ENCODE peak calls at places on chromosome 19, in nine cellular contexts. G is A549; N is fibroblast of lung; A is H9; U is CD4-positive, CD25-positive, alpha-beta regulatory T cell; Z is endodermal cell; S is left ventricle myocardium inferior; W is adrenal gland; F is ascending aorta. C is an unnamed sample.

GRCh38 chr19:48999481-49000325 is 6.0 kb downstream of the RUVBL2 start:
- DNase-seq in U (peak), A (peak), N (peak), W (peak), Z (peak), G (peak), F (no peak), S (peak), C (no peak)

GRCh38 chr19:16416996-16417395 is 54.8 kb downstream of the EPS15L1 start:
- DNase-seq in Z (no peak), W (no peak), U (no peak), S (no peak), N (no peak), F (no peak), A (no peak), G (no peak), C (no peak)

GRCh38 chr19:34017024-34017423 is 155.3 kb upstream of the LSM14A start:
- DNase-seq in N (no peak), W (no peak), F (no peak), U (no peak), A (no peak), S (no peak), G (no peak), Z (no peak), C (no peak)

GRCh38 chr19:55062735-55063491 is at the start of gene RDH13:
- DNase-seq in A (peak), F (peak), U (peak), Z (peak), G (peak), W (peak), N (peak), S (peak), C (peak)

GRCh38 chr19:57233207-57233606 is 2.4 kb downstream of the AURKC start:
- DNase-seq in A (no peak), Z (peak), G (no peak), N (no peak), W (no peak), S (no peak), F (no peak), U (no peak), C (no peak)

GRCh38 chr19:56126983-56127780 is 6.1 kb upstream of the ZNF787 start:
- DNase-seq in G (no peak), U (no peak), W (no peak), S (no peak), A (no peak), F (no peak), Z (peak), N (no peak), C (no peak)

GRCh38 chr19:9881720-9882119 is 46.6 kb downstream of the PIN1 start:
- DNase-seq in A (no peak), G (no peak), Z (no peak), F (no peak), W (no peak), U (no peak), N (no peak), S (no peak), C (no peak)

GRCh38 chr19:53275480-53275879 is 8.0 kb upstream of the VN1R4 start:
- DNase-seq in S (no peak), U (no peak), A (no peak), F (no peak), N (no peak), Z (no peak), W (no peak), G (no peak), C (no peak)

GRCh38 chr19:53847555-53847954 is 20.1 kb upstream of the MYADM start:
- DNase-seq in N (no peak), Z (no peak), S (no peak), F (no peak), G (no peak), U (no peak), A (no peak), W (no peak), C (no peak)

GRCh38 chr19:42469311-42470239 is 26.8 kb upstream of the CXCL17 start:
- DNase-seq in Z (no peak), W (peak), A (no peak), F (no peak), U (no peak), G (no peak), N (no peak), S (no peak), C (no peak)

GRCh38 chr19:37926711-37927110 is 19.7 kb downstream of the SIPA1L3 start:
- DNase-seq in S (no peak), Z (no peak), N (no peak), U (no peak), F (no peak), A (no peak), G (no peak), W (no peak), C (no peak)

GRCh38 chr19:47381653-47382279 is 32.7 kb downstream of the DHX34 start:
- DNase-seq in A (no peak), G (no peak), U (no peak), F (no peak), Z (no peak), W (no peak), N (no peak), S (no peak), C (no peak)

GRCh38 chr19:19514215-19514633 is 1.1 kb downstream of the TSSK6 start:
- DNase-seq in S (peak), G (no peak), W (peak), A (no peak), F (peak), Z (no peak), U (no peak), N (peak), C (no peak)

GRCh38 chr19:34851277-34851804 is 75.4 kb upstream of the ZNF30 start:
- DNase-seq in Z (peak), A (peak), U (no peak), W (no peak), F (no peak), N (no peak), G (no peak), S (no peak), C (no peak)

GRCh38 chr19:19866599-19867248 is 1.0 kb downstream of the ZNF253 start:
- DNase-seq in Z (peak), A (peak), W (peak), F (no peak), G (no peak), N (peak), S (no peak), U (peak), C (no peak)

GRCh38 chr19:19997656-19998268 is 41.5 kb downstream of the ZNF682 start:
- DNase-seq in S (peak), Z (peak), F (no peak), N (no peak), U (no peak), A (peak), W (peak), G (no peak), C (peak)

GRCh38 chr19:10835089-10835753 is 791 bp downstream of the TMED1 start:
- DNase-seq in Z (no peak), A (peak), W (peak), N (no peak), U (no peak), F (peak), G (peak), S (no peak), C (no peak)

GRCh38 chr19:57010541-57010940 is 109.2 kb upstream of the USP29 start:
- DNase-seq in W (no peak), N (no peak), U (no peak), A (no peak), G (no peak), F (no peak), Z (no peak), S (no peak), C (no peak)

GRCh38 chr19:42189133-42189532 is 28.3 kb downstream of the DEDD2 start:
- DNase-seq in U (no peak), N (no peak), F (no peak), A (no peak), W (no peak), S (no peak), Z (no peak), G (no peak), C (no peak)

GRCh38 chr19:2815191-2815614 is 4.5 kb upstream of the ZNF554 start:
- DNase-seq in G (no peak), W (no peak), Z (no peak), F (no peak), S (no peak), U (no peak), A (no peak), N (no peak), C (no peak)

GRCh38 chr19:19270749-19271571 is 2.1 kb downstream of the TM6SF2 start:
- DNase-seq in F (no peak), A (no peak), U (no peak), N (no peak), S (no peak), Z (no peak), G (no peak), W (no peak), C (no peak)

GRCh38 chr19:34120846-34121639 is 51.3 kb upstream of the LSM14A start:
- DNase-seq in S (no peak), N (peak), F (no peak), A (peak), U (peak), W (peak), G (peak), Z (peak), C (no peak)

GRCh38 chr19:16520986-16521624 is 21.1 kb downstream of the CHERP start:
- DNase-seq in Z (no peak), F (no peak), N (no peak), U (no peak), S (no peak), A (no peak), G (no peak), W (no peak), C (no peak)

GRCh38 chr19:42514449-42514848 is 13.8 kb downstream of the CEACAM1 start:
- DNase-seq in F (no peak), A (no peak), S (no peak), U (no peak), G (no peak), N (no peak), W (no peak), Z (no peak), C (no peak)

GRCh38 chr19:58547323-58548312 is 3.8 kb downstream of the TRIM28 start:
- DNase-seq in U (no peak), S (no peak), Z (no peak), W (no peak), A (no peak), N (no peak), F (peak), G (no peak), C (no peak)

GRCh38 chr19:5048727-5049553 is 80.0 kb downstream of the KDM4B start:
- DNase-seq in U (no peak), Z (no peak), F (peak), A (no peak), S (no peak), W (peak), G (peak), N (peak), C (no peak)

GRCh38 chr19:4284176-4284958 is 5.3 kb downstream of the SHD start:
- DNase-seq in S (no peak), U (no peak), W (no peak), F (no peak), N (no peak), A (peak), G (peak), Z (peak), C (no peak)

GRCh38 chr19:46759817-46760333 is 13.6 kb upstream of the STRN4 start:
- DNase-seq in Z (no peak), A (no peak), F (peak), U (no peak), G (no peak), N (peak), W (no peak), S (no peak), C (no peak)

DNA sequence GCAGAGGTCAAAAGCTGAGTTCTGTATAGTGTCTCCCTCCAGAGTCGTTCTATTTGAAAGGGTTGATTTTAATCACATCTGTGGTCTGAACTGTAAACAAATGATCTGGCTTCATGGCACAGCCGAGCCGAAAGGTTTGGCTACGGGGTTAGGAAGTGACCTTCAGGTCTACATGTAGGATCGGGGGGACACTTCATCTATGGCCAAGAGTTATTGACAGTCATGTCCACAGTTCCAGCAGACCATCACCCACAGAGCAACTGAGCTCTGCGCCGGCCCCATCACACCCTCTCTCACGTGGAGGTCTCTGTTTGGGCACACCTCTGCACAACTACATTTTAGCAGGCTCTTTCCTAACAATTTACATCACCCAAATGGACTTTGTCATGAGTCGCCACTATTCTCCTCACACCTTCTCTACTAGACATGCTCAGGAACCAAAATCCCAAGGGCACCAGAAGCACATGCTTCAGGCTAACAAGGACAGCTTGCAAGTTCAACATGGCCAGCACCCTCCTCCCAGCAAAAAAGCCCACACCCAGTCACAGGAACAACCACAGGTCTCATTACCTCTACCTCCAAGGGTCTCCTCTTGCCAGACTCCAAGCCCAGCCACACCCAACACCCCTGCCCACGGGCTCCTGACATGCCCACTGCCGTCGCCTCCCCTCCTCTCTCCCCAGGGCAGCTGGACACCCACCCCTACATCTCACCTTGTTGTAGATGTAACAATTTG is 36.1 kb upstream of the EPHX3 start:
- DNase-seq in S (no peak), G (no peak), F (no peak), Z (no peak), A (no peak), W (no peak), U (no peak), N (peak), C (no peak)
- H3K27ac ChIP-seq in S (no peak), G (no peak), F (peak), Z (peak), A (no peak), W (no peak), U (no peak), N (peak), C (no peak)

DNA sequence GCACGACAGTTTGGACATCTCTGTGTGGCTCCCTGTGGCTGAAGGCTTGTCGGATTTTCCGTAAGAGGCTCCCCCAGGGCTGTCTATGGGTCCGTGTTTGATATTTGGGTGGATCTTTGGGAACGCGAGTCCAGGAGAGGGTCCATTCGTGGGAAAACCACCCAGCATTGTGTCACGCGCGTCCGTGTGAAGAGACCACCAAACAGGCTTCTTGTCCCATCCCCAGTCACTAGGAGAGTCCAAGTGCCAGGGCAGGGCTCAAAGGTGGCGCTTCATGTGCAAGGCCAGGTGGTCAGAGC is 2.4 kb downstream of the KLF1 start:
- DNase-seq in Z (no peak), S (no peak), G (no peak), A (no peak), F (no peak), W (no peak), N (no peak), U (no peak), C (no peak)
- H3K27ac ChIP-seq in Z (no peak), S (no peak), G (no peak), A (peak), F (no peak), W (no peak), N (no peak), U (no peak), C (no peak)

GRCh38 chr19:1360126-1360817 is 23.4 kb upstream of the NDUFS7 start:
- DNase-seq in Z (peak), G (no peak), A (no peak), F (no peak), U (no peak), W (no peak), S (no peak), N (no peak), C (no peak)
- H3K27ac ChIP-seq in Z (peak), G (no peak), A (no peak), F (peak), U (no peak), W (peak), S (peak), N (peak), C (peak)

DNA sequence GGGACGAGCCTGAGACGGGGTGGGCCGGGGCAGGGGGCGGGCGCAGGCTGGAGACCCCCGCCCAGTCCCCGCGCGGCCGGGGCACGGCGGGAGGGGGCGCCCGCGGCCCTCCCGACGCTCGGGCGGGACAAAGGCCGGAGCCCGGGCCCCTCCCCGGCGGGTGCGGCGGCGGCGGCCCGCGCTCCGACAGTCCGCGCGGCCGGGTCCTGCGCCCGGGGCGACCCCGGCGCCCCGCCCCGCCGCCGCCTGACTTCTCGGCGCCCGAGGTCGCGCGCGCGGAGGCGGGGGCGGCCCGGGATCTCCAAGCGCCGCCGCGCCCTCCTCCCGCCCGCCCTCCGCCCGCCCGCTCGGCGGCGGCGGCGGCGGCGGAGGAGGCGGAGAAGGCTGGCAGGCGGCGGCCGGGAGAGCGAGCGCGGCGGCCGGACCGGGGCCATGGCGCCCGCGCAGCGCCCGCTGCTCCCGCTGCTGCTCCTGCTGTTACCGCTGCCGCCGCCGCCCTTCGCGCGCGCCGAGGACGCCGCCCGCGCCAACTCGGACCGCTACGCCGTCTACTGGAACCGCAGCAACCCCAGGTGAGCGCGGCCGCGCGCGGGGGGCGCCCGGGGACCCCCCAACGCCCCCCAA is at the start of gene EFNA2:
- DNase-seq in A (no peak), W (no peak), S (no peak), Z (no peak), F (no peak), U (no peak), G (no peak), N (no peak), C (no peak)
- H3K27ac ChIP-seq in A (no peak), W (no peak), S (no peak), Z (no peak), F (no peak), U (no peak), G (peak), N (no peak), C (no peak)

GRCh38 chr19:35899547-35900214 is 659 bp downstream of the NFKBID start:
- DNase-seq in U (peak), S (peak), A (peak), W (peak), Z (peak), F (peak), G (peak), N (peak), C (peak)

GRCh38 chr19:35896643-35897040 is 3.7 kb downstream of the NFKBID start:
- DNase-seq in G (no peak), U (no peak), W (no peak), A (no peak), F (no peak), S (no peak), Z (no peak), N (no peak), C (no peak)

GRCh38 chr19:35894342-35894741 is 6.0 kb downstream of the NFKBID start:
- DNase-seq in A (no peak), Z (no peak), U (no peak), F (no peak), S (no peak), N (no peak), W (no peak), G (no peak), C (no peak)

GRCh38 chr19:35897706-35898451 is 2.5 kb downstream of the NFKBID start:
- DNase-seq in A (no peak), S (no peak), Z (no peak), N (no peak), W (no peak), G (no peak), F (no peak), U (no peak), C (no peak)

GRCh38 chr19:35895911-35896642 is 4.3 kb downstream of the NFKBID start:
- DNase-seq in G (no peak), A (no peak), Z (no peak), S (no peak), U (no peak), N (no peak), W (no peak), F (no peak), C (no peak)
- H3K27ac ChIP-seq in G (no peak), A (no peak), Z (no peak), S (no peak), U (no peak), N (no peak), W (no peak), F (no peak), C (no peak)

GRCh38 chr19:28435551-28436261 is 777.2 kb downstream of the UQCRFS1 start:
- DNase-seq in F (no peak), G (no peak), A (no peak), N (no peak), U (no peak), S (no peak), W (peak), Z (no peak), C (no peak)

GRCh38 chr19:28437390-28438346 is 775.3 kb downstream of the UQCRFS1 start:
- DNase-seq in U (no peak), N (no peak), Z (no peak), G (no peak), S (no peak), F (no peak), A (no peak), W (no peak), C (no peak)

GRCh38 chr19:28436320-28436719 is 776.6 kb downstream of the UQCRFS1 start:
- DNase-seq in U (no peak), S (no peak), W (no peak), N (no peak), G (no peak), F (no peak), A (no peak), Z (no peak), C (no peak)
- H3K27ac ChIP-seq in U (no peak), S (no peak), W (no peak), N (no peak), G (no peak), F (no peak), A (no peak), Z (no peak), C (no peak)